ENCODE peak calls at places on chromosomes 16 and 17, in eight cellular contexts. Z is iris pigment epithelial cell; Q is CD4-positive, alpha-beta memory T cell; K is stimulated activated CD8-positive, alpha-beta memory T cell treated with anti-CD3 and anti-CD28 coated beads, Interleukin-7, amount 100 ng/mL, for 1 hour; C is mucosa of descending colon; E is right cardiac atrium; M is RWPE1; R is SW 1271. A is an unnamed sample.
A peak's percentile ranks its signal among the peaks of the same experiment; 100 is the strongest.

GRCh38 chr16:53041196-53041977 is 11.3 kb downstream of the CHD9NB start:
- DNase-seq in Z (peak; percentile 31), Q (no peak), K (no peak), C (peak; percentile 63), E (peak; percentile 85), M (peak; percentile 81), R (no peak), A (no peak)

GRCh38 chr17:68511671-68512246 is 471 bp upstream of the PRKAR1A start:
- DNase-seq in Z (peak; percentile 63), Q (no peak), K (peak; percentile 60), C (peak; percentile 88), E (peak; percentile 83), M (peak; percentile 55), R (peak; percentile 83), A (peak; percentile 36)

GRCh38 chr17:79361221-79361734 is 249.6 kb downstream of the RBFOX3 start:
- DNase-seq in Z (no peak), Q (no peak), K (no peak), C (peak; percentile 15), E (no peak), M (no peak), R (no peak), A (no peak)

GRCh38 chr17:64001091-64001579 is 3.0 kb downstream of the PRR29 start:
- DNase-seq in Z (no peak), Q (no peak), K (no peak), C (no peak), E (no peak), M (no peak), R (no peak), A (no peak)

GRCh38 chr16:21301168-21301894 is 23.2 kb upstream of the CRYM start:
- DNase-seq in Z (peak; percentile 66), Q (peak; percentile 17), K (no peak), C (peak; percentile 92), E (peak; percentile 70), M (peak; percentile 91), R (peak; percentile 78), A (no peak)

GRCh38 chr17:61426482-61427304 is 25.5 kb upstream of the TBX4 start:
- DNase-seq in Z (peak; percentile 42), Q (no peak), K (no peak), C (no peak), E (no peak), M (peak; percentile 40), R (no peak), A (no peak)

GRCh38 chr16:88703486-88704309 is 2.5 kb downstream of the RNF166 start:
- DNase-seq in Z (no peak), Q (peak; percentile 70), K (peak; percentile 40), C (peak; percentile 89), E (peak; percentile 57), M (no peak), R (no peak), A (no peak)

GRCh38 chr17:50909765-50910661 is 43.9 kb upstream of the TOB1 start:
- DNase-seq in Z (no peak), Q (peak; percentile 81), K (peak; percentile 39), C (peak; percentile 67), E (no peak), M (no peak), R (no peak), A (peak; percentile 58)

GRCh38 chr16:3101841-3102470 is 2.9 kb upstream of the ZSCAN10 start:
- DNase-seq in Z (no peak), Q (peak; percentile 29), K (peak; percentile 16), C (peak; percentile 51), E (peak; percentile 44), M (no peak), R (no peak), A (no peak)

GRCh38 chr17:34254651-34255380 is at the start of gene CCL2:
- DNase-seq in Z (peak; percentile 74), Q (no peak), K (no peak), C (no peak), E (peak; percentile 80), M (peak; percentile 34), R (peak; percentile 19), A (no peak)

GRCh38 chr17:64259922-64260321 is 3.1 kb downstream of the TEX2 start:
- DNase-seq in Z (peak; percentile 79), Q (no peak), K (no peak), C (no peak), E (no peak), M (peak; percentile 59), R (no peak), A (no peak)

GRCh38 chr16:89765292-89765810 is 44.0 kb downstream of the ZNF276 start:
- DNase-seq in Z (no peak), Q (no peak), K (no peak), C (no peak), E (no peak), M (no peak), R (no peak), A (no peak)

GRCh38 chr17:73165616-73166404 is 1.0 kb downstream of the SSTR2 start:
- DNase-seq in Z (peak; percentile 3), Q (no peak), K (no peak), C (no peak), E (no peak), M (no peak), R (no peak), A (no peak)

GRCh38 chr16:75861981-75862380 is 135.7 kb upstream of the CPHXL start:
- DNase-seq in Z (no peak), Q (no peak), K (no peak), C (no peak), E (no peak), M (no peak), R (no peak), A (no peak)

GRCh38 chr17:37037590-37038155 is 88.9 kb downstream of the AATF start:
- DNase-seq in Z (no peak), Q (no peak), K (no peak), C (no peak), E (no peak), M (no peak), R (no peak), A (no peak)

GRCh38 chr16:80273635-80274538 is 266.9 kb upstream of the DYNLRB2 start:
- DNase-seq in Z (peak; percentile 75), Q (no peak), K (no peak), C (no peak), E (no peak), M (peak; percentile 43), R (no peak), A (no peak)

GRCh38 chr17:48228720-48229119 is 121.2 kb downstream of the SNX11 start:
- DNase-seq in Z (no peak), Q (no peak), K (no peak), C (no peak), E (no peak), M (no peak), R (no peak), A (no peak)

GRCh38 chr17:76074390-76075363 is at the start of gene GALR2:
- DNase-seq in Z (no peak), Q (no peak), K (no peak), C (no peak), E (no peak), M (no peak), R (no peak), A (no peak)

GRCh38 chr17:44353656-44354331 is 8.7 kb downstream of the GRN start:
- DNase-seq in Z (no peak), Q (peak; percentile 22), K (no peak), C (peak; percentile 54), E (peak; percentile 47), M (no peak), R (no peak), A (no peak)

GRCh38 chr17:42289863-42290165 is 1.5 kb downstream of the STAT5A start:
- DNase-seq in Z (no peak), Q (no peak), K (no peak), C (no peak), E (no peak), M (no peak), R (no peak), A (no peak)

GRCh38 chr17:50585893-50586292 is 25.4 kb downstream of the CACNA1G start:
- DNase-seq in Z (no peak), Q (no peak), K (no peak), C (no peak), E (no peak), M (no peak), R (no peak), A (no peak)

GRCh38 chr16:11136600-11136999 is 119.4 kb downstream of the SOCS1 start:
- DNase-seq in Z (no peak), Q (no peak), K (no peak), C (no peak), E (peak; percentile 66), M (no peak), R (peak; percentile 46), A (no peak)

GRCh38 chr17:5500247-5500803 is 14.0 kb downstream of the MIS12 start:
- DNase-seq in Z (no peak), Q (peak; percentile 5), K (no peak), C (no peak), E (no peak), M (no peak), R (no peak), A (no peak)

GRCh38 chr16:19291459-19291858 is 5.9 kb downstream of the CLEC19A start:
- DNase-seq in Z (peak; percentile 7), Q (no peak), K (no peak), C (no peak), E (peak; percentile 15), M (no peak), R (no peak), A (no peak)

GRCh38 chr17:17375826-17376225 is 72.7 kb downstream of the NT5M start:
- DNase-seq in Z (peak; percentile 23), Q (no peak), K (no peak), C (no peak), E (no peak), M (no peak), R (no peak), A (no peak)

GRCh38 chr16:76346210-76346609 is 69.0 kb downstream of the CNTNAP4 start:
- DNase-seq in Z (no peak), Q (no peak), K (no peak), C (no peak), E (no peak), M (no peak), R (no peak), A (no peak)

GRCh38 chr16:86261379-86261778 is 248.9 kb upstream of the FOXF1 start:
- DNase-seq in Z (peak; percentile 51), Q (no peak), K (no peak), C (no peak), E (no peak), M (peak; percentile 36), R (peak; percentile 22), A (no peak)

GRCh38 chr17:77498875-77499698 is 358.3 kb downstream of the SEC14L1 start:
- DNase-seq in Z (no peak), Q (no peak), K (no peak), C (peak; percentile 48), E (no peak), M (no peak), R (no peak), A (no peak)